ENCODE peak calls at places on chromosome 2, in nine cellular contexts. Y is fibroblast of lung, S is BE2C, I is psoas muscle, Z is progenitor cell of endocrine pancreas, M is endothelial cell, U is natural killer cell, A is right lobe of liver, K is astrocyte of the cerebellum. H is an unnamed sample.

GRCh38 chr2:206572725-206573124 is 69.6 kb upstream of the FAM237A start:
- DNase-seq in S (no peak), Z (no peak), A (no peak), U (no peak), I (no peak), M (no peak), K (no peak), Y (no peak), H (no peak)

GRCh38 chr2:215657844-215658243 is 222.0 kb upstream of the FN1 start:
- DNase-seq in K (peak), Y (peak), U (no peak), Z (no peak), A (no peak), I (no peak), M (no peak), S (no peak), H (no peak)

GRCh38 chr2:36356199-36356989 is 816 bp downstream of the CRIM1 start:
- DNase-seq in U (peak), Y (no peak), I (peak), M (peak), Z (peak), S (peak), K (no peak), A (peak), H (no peak)

GRCh38 chr2:119407430-119408220 is 24.0 kb upstream of the TMEM37 start:
- DNase-seq in A (no peak), Z (peak), I (no peak), Y (peak), M (peak), U (no peak), K (peak), S (peak), H (no peak)

GRCh38 chr2:54773838-54774237 is 50.4 kb downstream of the EML6 start:
- DNase-seq in K (no peak), Z (no peak), Y (peak), A (no peak), S (peak), U (no peak), I (no peak), M (no peak), H (no peak)

GRCh38 chr2:10934308-10934978 is 22.7 kb downstream of the KCNF1 start:
- DNase-seq in M (no peak), U (no peak), Z (no peak), S (no peak), I (no peak), A (no peak), Y (no peak), K (no peak), H (no peak)

GRCh38 chr2:19688059-19688458 is 213.7 kb downstream of the TTC32 start:
- DNase-seq in S (no peak), Y (peak), Z (no peak), K (no peak), M (no peak), A (no peak), U (no peak), I (no peak), H (no peak)

GRCh38 chr2:54724560-54725342 is 1.3 kb downstream of the EML6 start:
- DNase-seq in K (no peak), A (peak), U (peak), Y (no peak), I (peak), S (peak), Z (peak), M (peak), H (no peak)

GRCh38 chr2:8389373-8390108 is 292.3 kb upstream of the ID2 start:
- DNase-seq in S (no peak), K (no peak), Y (peak), Z (no peak), A (no peak), I (no peak), U (no peak), M (no peak), H (no peak)

GRCh38 chr2:234996041-234996440 is 44.2 kb downstream of the SH3BP4 start:
- DNase-seq in A (no peak), Z (no peak), M (no peak), I (peak), K (peak), U (no peak), S (no peak), Y (no peak), H (no peak)
- TF ChIP-seq CTCF in A (no peak), Z (no peak), M (no peak), I (no peak), K (no peak), U (no peak), S (no peak), Y (no peak), H (no peak)

GRCh38 chr2:172109256-172109655 is 6.6 kb upstream of the DLX2 start:
- DNase-seq in K (no peak), M (no peak), A (no peak), I (no peak), Y (no peak), U (no peak), S (no peak), Z (no peak), H (no peak)

GRCh38 chr2:172114579-172114978 is 11.9 kb upstream of the DLX2 start:
- DNase-seq in I (no peak), A (no peak), U (no peak), Y (no peak), K (no peak), S (no peak), M (no peak), Z (no peak), H (no peak)

GRCh38 chr2:172109670-172110421 is 7.1 kb upstream of the DLX2 start:
- DNase-seq in S (no peak), Z (no peak), U (no peak), M (no peak), Y (no peak), K (no peak), I (no peak), A (no peak), H (no peak)

GRCh38 chr2:172116107-172116506 is 13.4 kb upstream of the DLX2 start:
- DNase-seq in Z (no peak), K (no peak), U (no peak), Y (no peak), I (no peak), M (no peak), S (no peak), A (no peak), H (no peak)

GRCh38 chr2:172113617-172114016 is 10.9 kb upstream of the DLX2 start:
- DNase-seq in A (no peak), U (no peak), M (no peak), K (peak), Z (no peak), S (no peak), I (no peak), Y (peak), H (no peak)
- TF ChIP-seq CTCF in A (peak), U (no peak), M (no peak), K (peak), Z (no peak), S (peak), I (peak), Y (peak), H (no peak)

DNA sequence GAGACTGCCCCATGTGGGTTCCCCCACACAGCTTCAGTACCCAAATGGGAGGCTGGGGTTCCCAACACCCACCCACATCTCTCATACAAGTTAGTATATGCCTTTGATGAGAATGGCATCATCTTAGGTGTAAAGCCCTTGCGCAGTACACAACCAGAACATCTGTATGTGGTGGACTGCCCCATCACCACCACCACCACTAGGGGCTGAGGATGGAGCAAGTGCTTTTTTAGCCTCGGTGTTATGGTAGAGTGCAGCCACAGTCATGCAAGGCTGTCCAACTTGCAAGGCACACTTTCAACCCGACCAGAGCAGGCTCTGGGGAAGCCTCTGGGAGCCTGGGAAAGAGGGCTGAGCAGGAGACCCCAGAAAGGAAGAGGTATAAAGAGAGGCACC is 241.2 kb downstream of the TFCP2L1 start:
- DNase-seq in M (no peak), U (no peak), S (no peak), A (no peak), I (no peak), K (no peak), Z (no peak), Y (no peak), H (no peak)
- TF ChIP-seq CTCF in M (no peak), U (no peak), S (peak), A (no peak), I (no peak), K (no peak), Z (no peak), Y (no peak), H (no peak)

GRCh38 chr2:188986839-188987238 is 12.7 kb downstream of the COL3A1 start:
- DNase-seq in I (no peak), M (no peak), A (no peak), K (no peak), Y (no peak), S (peak), U (no peak), Z (no peak), H (no peak)

GRCh38 chr2:188983427-188984101 is 9.4 kb downstream of the COL3A1 start:
- DNase-seq in I (no peak), A (no peak), U (no peak), M (no peak), S (no peak), K (peak), Y (peak), Z (no peak), H (no peak)

GRCh38 chr2:188979730-188980123 is 5.6 kb downstream of the COL3A1 start:
- DNase-seq in Y (no peak), U (no peak), A (no peak), K (no peak), Z (no peak), S (no peak), I (no peak), M (no peak), H (no peak)

GRCh38 chr2:188984680-188985079 is 10.5 kb downstream of the COL3A1 start:
- DNase-seq in I (no peak), S (no peak), M (no peak), K (peak), Z (no peak), Y (peak), U (no peak), A (no peak), H (no peak)

DNA sequence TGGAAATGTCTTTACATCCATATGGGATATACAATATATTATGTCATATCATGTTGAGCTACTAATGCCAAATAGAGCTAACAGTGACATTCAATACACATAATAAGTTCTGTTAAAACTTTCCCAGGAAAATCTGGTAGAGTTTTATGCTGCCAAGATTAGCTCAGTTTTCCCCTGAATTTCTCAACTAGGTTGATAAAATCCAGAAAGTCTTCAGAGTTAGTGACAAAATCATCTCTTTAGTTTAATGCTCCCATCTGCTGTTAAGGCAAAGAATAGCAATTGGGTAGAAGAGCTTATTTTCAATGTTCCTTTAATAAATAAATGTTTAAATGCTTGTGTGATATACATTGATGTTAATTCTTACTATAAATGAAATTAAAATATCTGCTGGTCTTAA is 10.0 kb downstream of the COL3A1 start:
- DNase-seq in U (no peak), I (no peak), Z (no peak), K (peak), Y (peak), M (no peak), S (no peak), A (no peak), H (no peak)
- TF ChIP-seq CTCF in U (no peak), I (peak), Z (no peak), K (peak), Y (peak), M (no peak), S (peak), A (no peak), H (no peak)

GRCh38 chr2:126614529-126615279 is 41.3 kb upstream of the GYPC start:
- DNase-seq in I (no peak), K (peak), A (no peak), S (no peak), Y (peak), U (no peak), M (no peak), Z (no peak), H (no peak)
- TF ChIP-seq CTCF in I (no peak), K (no peak), A (no peak), S (no peak), Y (no peak), U (no peak), M (no peak), Z (no peak), H (no peak)

DNA sequence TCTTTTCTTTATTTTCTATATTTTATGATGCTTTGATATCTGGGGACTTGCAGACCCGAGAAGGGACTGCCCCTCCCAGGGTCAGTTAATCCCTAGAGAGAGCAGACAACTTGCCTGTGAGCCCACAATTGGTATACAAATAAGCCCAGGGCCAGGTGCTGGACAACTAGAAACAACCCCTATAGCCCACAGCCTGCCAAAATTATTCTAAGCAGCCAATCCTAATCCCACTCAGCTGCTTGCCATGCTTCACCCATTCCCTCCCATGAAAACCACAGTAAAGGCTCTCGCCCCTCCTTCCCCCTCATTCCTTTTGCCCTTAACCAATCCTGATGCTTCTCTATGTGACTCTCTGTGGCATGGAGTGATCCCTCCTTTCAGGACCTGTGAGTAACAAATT is 380.7 kb downstream of the RBM43 start:
- DNase-seq in K (no peak), A (no peak), U (no peak), I (no peak), Z (no peak), M (no peak), Y (no peak), S (no peak), H (no peak)
- TF ChIP-seq CTCF in K (no peak), A (no peak), U (no peak), I (no peak), Z (no peak), M (no peak), Y (no peak), S (no peak), H (no peak)

GRCh38 chr2:15303874-15304273 is 257.3 kb downstream of the NBAS start:
- DNase-seq in Z (no peak), S (no peak), K (no peak), U (no peak), I (no peak), M (no peak), Y (no peak), A (no peak), H (no peak)

GRCh38 chr2:15298769-15299168 is 262.4 kb downstream of the NBAS start:
- DNase-seq in S (no peak), K (no peak), M (no peak), A (no peak), U (no peak), Z (no peak), I (no peak), Y (peak), H (no peak)

GRCh38 chr2:15302154-15302553 is 259.0 kb downstream of the NBAS start:
- DNase-seq in S (peak), I (no peak), M (no peak), A (no peak), K (no peak), Z (no peak), Y (peak), U (no peak), H (no peak)

GRCh38 chr2:15300645-15301573 is 260.2 kb downstream of the NBAS start:
- DNase-seq in K (no peak), I (no peak), U (no peak), M (no peak), Z (no peak), Y (no peak), A (no peak), S (no peak), H (no peak)

DNA sequence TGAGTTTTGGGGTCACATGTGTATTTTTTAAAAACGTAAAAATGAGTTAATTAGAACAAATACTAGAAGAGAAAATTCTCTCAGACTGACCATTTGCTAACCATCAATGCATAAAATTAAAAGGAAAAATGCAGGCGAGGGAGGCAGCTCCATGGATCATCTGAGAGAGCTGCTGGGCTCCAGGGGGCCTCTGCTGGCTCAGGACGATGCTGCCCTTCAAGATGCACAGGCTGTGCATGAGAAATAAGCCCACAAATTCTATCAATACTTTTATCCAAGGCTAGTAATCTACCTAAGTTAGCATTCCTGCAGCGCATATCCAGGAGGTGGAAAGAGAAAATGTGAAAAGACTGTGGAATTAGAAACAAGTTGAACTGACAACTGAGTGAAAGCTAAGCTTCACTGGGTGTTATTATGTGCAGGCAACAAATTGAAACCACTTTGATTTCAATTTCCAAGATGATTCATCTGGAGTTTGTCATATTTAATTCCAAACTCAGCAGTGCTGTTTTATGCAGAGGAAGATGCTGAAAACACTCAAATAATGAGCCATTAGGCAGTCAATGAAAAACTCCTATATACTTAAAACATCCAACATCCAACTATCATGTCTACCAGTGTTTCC is 261.1 kb downstream of the NBAS start:
- DNase-seq in U (no peak), K (no peak), Y (no peak), A (no peak), I (no peak), S (no peak), M (no peak), Z (no peak), H (no peak)
- TF ChIP-seq CTCF in U (no peak), K (no peak), Y (no peak), A (no peak), I (no peak), S (no peak), M (no peak), Z (no peak), H (no peak)

GRCh38 chr2:123913266-123913810 is 111.7 kb upstream of the CNTNAP5 start:
- DNase-seq in I (no peak), U (no peak), M (no peak), S (no peak), Y (no peak), A (no peak), Z (no peak), K (no peak), H (no peak)

DNA sequence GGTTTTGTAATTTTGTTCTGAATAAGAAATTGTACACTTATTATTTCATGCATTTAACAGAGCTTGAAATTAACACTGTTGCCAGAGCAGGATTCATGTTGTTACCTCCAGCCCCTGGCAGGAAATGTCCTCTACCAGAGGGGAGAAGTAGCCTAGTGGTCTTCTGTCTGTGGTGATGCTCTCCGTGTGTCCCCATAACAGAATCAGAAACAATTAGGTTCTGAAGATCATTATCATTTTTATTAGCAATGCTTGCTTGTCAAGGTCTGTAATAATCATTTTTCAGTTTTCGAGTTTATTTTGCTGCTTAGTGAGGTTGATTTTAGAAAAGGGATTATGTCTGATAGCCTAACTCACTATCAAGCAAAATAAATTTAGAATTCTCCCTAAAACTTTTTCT is 116.6 kb upstream of the CNTNAP5 start:
- DNase-seq in A (no peak), Y (no peak), M (no peak), I (no peak), S (no peak), Z (no peak), K (no peak), U (no peak), H (no peak)
- TF ChIP-seq CTCF in A (no peak), Y (no peak), M (no peak), I (no peak), S (no peak), Z (no peak), K (no peak), U (no peak), H (no peak)

GRCh38 chr2:223366566-223366965 is 235.6 kb downstream of the SCG2 start:
- DNase-seq in K (no peak), Y (no peak), U (no peak), S (no peak), A (no peak), I (no peak), M (no peak), Z (no peak), H (no peak)
- TF ChIP-seq CTCF in K (no peak), Y (no peak), U (no peak), S (no peak), A (no peak), I (no peak), M (no peak), Z (no peak), H (no peak)

H was measured in CD14-positive monocyte.